ENCODE peak calls at places on chromosomes 4 and X, in five cellular contexts. B, V, A, H and X are unnamed samples.

GRCh38 chrX:110171442-110171841 is 146.4 kb downstream of the AMMECR1 start:
- DNase-seq in A (no peak), V (no peak), H (no peak), B (no peak), X (no peak)

GRCh38 chr4:152255437-152255836 is 280.5 kb downstream of the FBXW7 start:
- DNase-seq in H (no peak), V (no peak), B (peak), A (no peak), X (no peak)

GRCh38 chr4:186104114-186104894 is at the start of gene FAM149A:
- DNase-seq in B (peak), H (peak), A (no peak), V (no peak), X (peak)

GRCh38 chrX:110944323-110944761 is 148.7 kb upstream of the CHRDL1 start:
- DNase-seq in H (no peak), V (no peak), B (no peak), A (no peak), X (no peak)

GRCh38 chrX:56130436-56130835 is 101.7 kb upstream of the KLF8 start:
- DNase-seq in H (no peak), V (no peak), A (no peak), B (no peak), X (no peak)

GRCh38 chrX:13043138-13043537 is 1.3 kb downstream of the FAM9C start:
- DNase-seq in A (no peak), B (no peak), H (no peak), V (no peak), X (no peak)

GRCh38 chr4:10033191-10033881 is 12.0 kb upstream of the SLC2A9 start:
- DNase-seq in A (no peak), B (no peak), H (no peak), V (no peak), X (no peak)

GRCh38 chrX:4844376-4844775 is 1130.9 kb upstream of the PRKX start:
- DNase-seq in A (no peak), V (no peak), H (no peak), B (no peak), X (no peak)

GRCh38 chr4:20603671-20604313 is 96.5 kb upstream of the PACRGL start:
- DNase-seq in H (no peak), B (no peak), V (no peak), A (peak), X (no peak)

GRCh38 chr4:7788687-7789425 is 150.8 kb downstream of the AFAP1 start:
- DNase-seq in B (no peak), A (no peak), H (peak), V (no peak), X (peak)

GRCh38 chr4:137106287-137106686 is 426.0 kb downstream of the PCDH18 start:
- DNase-seq in H (no peak), B (no peak), V (no peak), A (no peak), X (no peak)

GRCh38 chr4:60314367-60314766 is 885.8 kb upstream of the ADGRL3 start:
- DNase-seq in B (no peak), A (no peak), V (peak), H (no peak), X (no peak)

GRCh38 chr4:2586502-2586901 is 50.1 kb downstream of the FAM193A start:
- DNase-seq in A (no peak), V (no peak), H (no peak), B (no peak), X (no peak)

GRCh38 chr4:77145806-77146425 is 11.1 kb upstream of the CCNG2 start:
- DNase-seq in H (no peak), V (peak), A (no peak), B (no peak), X (no peak)

GRCh38 chr4:10611673-10612072 is 72.9 kb downstream of the CLNK start:
- DNase-seq in H (no peak), B (no peak), A (peak), V (no peak), X (no peak)

GRCh38 chrX:46788902-46789301 is 30.0 kb upstream of the SLC9A7 start:
- DNase-seq in V (peak), B (no peak), H (no peak), A (peak), X (no peak)

GRCh38 chr4:165627548-165627947 is 245.5 kb upstream of the TLL1 start:
- DNase-seq in H (no peak), A (no peak), V (no peak), B (no peak), X (no peak)

GRCh38 chr4:126727461-126727860 is 905.3 kb upstream of the INTU start:
- DNase-seq in B (no peak), V (no peak), A (no peak), H (no peak), X (no peak)

GRCh38 chrX:11704725-11705495 is 39.2 kb upstream of the ARHGAP6 start:
- DNase-seq in B (no peak), H (no peak), A (no peak), V (no peak), X (no peak)

GRCh38 chrX:72641601-72642000 is 69.0 kb upstream of the HDAC8 start:
- DNase-seq in B (no peak), A (no peak), H (no peak), V (no peak), X (no peak)

GRCh38 chrX:105191878-105192277 is 28.6 kb downstream of the TEX13A start:
- DNase-seq in H (no peak), A (no peak), B (no peak), V (no peak), X (no peak)

GRCh38 chrX:10106801-10107200 is 50.0 kb upstream of the CLCN4 start:
- DNase-seq in B (peak), A (no peak), V (no peak), H (peak), X (no peak)

GRCh38 chrX:155534800-155535199 is 76.4 kb upstream of the F8A3 start:
- DNase-seq in H (no peak), A (no peak), B (no peak), V (no peak), X (no peak)

GRCh38 chr4:145732001-145732400 is 52.1 kb downstream of the C4orf51 start:
- DNase-seq in A (no peak), H (no peak), V (no peak), B (no peak), X (no peak)

GRCh38 chrX:103157511-103158316 is 57.2 kb upstream of the BEX4 start:
- DNase-seq in B (no peak), H (no peak), A (no peak), V (peak), X (no peak)

GRCh38 chrX:81957900-81958545 is 756.1 kb downstream of the SH3BGRL start:
- DNase-seq in H (no peak), V (peak), B (no peak), A (no peak), X (no peak)

GRCh38 chr4:117481742-117482141 is 396.4 kb upstream of the TRAM1L1 start:
- DNase-seq in V (no peak), H (no peak), B (no peak), A (no peak), X (no peak)

GRCh38 chr4:184826315-184827266 is 823 bp upstream of the ACSL1 start:
- DNase-seq in B (peak), H (peak), V (no peak), A (no peak), X (no peak)

GRCh38 chrX:84187501-84188319 is at the start of gene RPS6KA6:
- DNase-seq in V (peak), A (no peak), B (no peak), H (peak), X (peak)

GRCh38 chr4:85151349-85151748 is 184.9 kb upstream of the WDFY3 start:
- DNase-seq in B (no peak), A (no peak), V (no peak), H (no peak), X (no peak)

GRCh38 chr4:127120706-127121105 is 512.1 kb upstream of the INTU start:
- DNase-seq in A (no peak), B (no peak), H (no peak), V (no peak), X (no peak)

GRCh38 chr4:48337726-48338125 is 3.6 kb upstream of the SLAIN2 start:
- DNase-seq in H (no peak), V (no peak), B (no peak), A (no peak), X (no peak)

GRCh38 chrX:150236304-150236703 is 126.8 kb upstream of the MAMLD1 start:
- DNase-seq in B (no peak), A (no peak), H (no peak), V (no peak), X (no peak)

GRCh38 chr4:107131295-107131694 is 95.2 kb upstream of the DKK2 start:
- DNase-seq in H (no peak), V (no peak), A (no peak), B (no peak), X (no peak)

GRCh38 chr4:41718907-41719306 is 29.6 kb downstream of the PHOX2B start:
- DNase-seq in A (no peak), V (no peak), H (no peak), B (no peak), X (no peak)

GRCh38 chr4:186137193-186137792 is 32.8 kb downstream of the FAM149A start:
- DNase-seq in B (no peak), V (peak), A (no peak), H (no peak), X (no peak)

GRCh38 chrX:21168401-21169160 is 205.6 kb upstream of the CNKSR2 start:
- DNase-seq in A (no peak), B (no peak), H (no peak), V (no peak), X (no peak)

GRCh38 chr4:100778431-100778830 is 260.6 kb upstream of the EMCN start:
- DNase-seq in V (no peak), B (no peak), A (no peak), H (no peak), X (no peak)

GRCh38 chr4:38060829-38061431 is 100.7 kb downstream of the PTTG2 start:
- DNase-seq in A (no peak), H (no peak), V (no peak), B (no peak), X (no peak)